ENCODE peak calls at places on chromosomes 1 and 21, in seven cellular contexts. B is activated T-cell treated with anti-CD3 and anti-CD28 coated beads, Interleukin-2, amount 50 U/mL, for 4 hours; G is sciatic nerve; X is fibroblast of lung; I is NCI-H2081 treated with DMSO at 0.1 percent for 48 hours; L is cortex of kidney; M is hepatocyte. V is an unnamed sample.
A peak's percentile ranks its signal among the peaks of the same experiment; 100 is the strongest.

GRCh38 chr1:109254621-109255096 is 5.3 kb downstream of the CELSR2 start:
- DNase-seq in B (no peak), G (no peak), X (no peak), I (no peak), L (no peak), M (no peak), V (no peak)

GRCh38 chr1:203299180-203299579 is 6.1 kb upstream of the BTG2 start:
- DNase-seq in B (no peak), G (no peak), X (no peak), I (no peak), L (no peak), M (no peak), V (no peak)

GRCh38 chr1:33301273-33301984 is 19.5 kb downstream of the A3GALT2 start:
- DNase-seq in B (no peak), G (peak; percentile 60), X (no peak), I (no peak), L (no peak), M (no peak), V (no peak)

GRCh38 chr1:229266832-229267500 is 3.9 kb upstream of the RAB4A start:
- DNase-seq in B (no peak), G (no peak), X (no peak), I (no peak), L (no peak), M (no peak), V (no peak)

GRCh38 chr1:8169364-8170058 is 143.4 kb upstream of the ERRFI1 start:
- DNase-seq in B (no peak), G (peak; percentile 72), X (peak; percentile 96), I (peak; percentile 69), L (no peak), M (peak; percentile 95), V (peak; percentile 36)

GRCh38 chr1:64161347-64162080 is 41.9 kb upstream of the UBE2U start:
- DNase-seq in B (no peak), G (no peak), X (peak; percentile 90), I (no peak), L (no peak), M (no peak), V (no peak)

GRCh38 chr1:145874646-145875045 is 11.0 kb downstream of the ANKRD35 start:
- DNase-seq in B (no peak), G (no peak), X (no peak), I (no peak), L (no peak), M (no peak), V (no peak)

GRCh38 chr1:111907321-111907720 is 82.1 kb downstream of the KCND3 start:
- DNase-seq in B (no peak), G (no peak), X (no peak), I (no peak), L (no peak), M (no peak), V (no peak)

GRCh38 chr1:9181990-9182783 is 52.4 kb upstream of the H6PD start:
- DNase-seq in B (no peak), G (peak; percentile 78), X (peak; percentile 45), I (no peak), L (no peak), M (peak; percentile 81), V (no peak)

GRCh38 chr1:43185021-43185420 is 12.9 kb downstream of the CFAP57 start:
- DNase-seq in B (no peak), G (no peak), X (no peak), I (no peak), L (no peak), M (no peak), V (no peak)

GRCh38 chr21:45303111-45303615 is 15.5 kb upstream of the POFUT2 start:
- DNase-seq in B (no peak), G (peak; percentile 59), X (no peak), I (no peak), L (no peak), M (no peak), V (no peak)

GRCh38 chr1:209041936-209042335 is 541.6 kb upstream of the CAMK1G start:
- DNase-seq in B (no peak), G (no peak), X (peak; percentile 51), I (no peak), L (no peak), M (no peak), V (no peak)

GRCh38 chr1:16006010-16006409 is 2.0 kb downstream of the SRARP start:
- DNase-seq in B (no peak), G (no peak), X (no peak), I (no peak), L (no peak), M (no peak), V (no peak)

GRCh38 chr1:31694069-31694909 is 9.5 kb downstream of the COL16A1 start:
- DNase-seq in B (no peak), G (no peak), X (no peak), I (no peak), L (no peak), M (no peak), V (no peak)

GRCh38 chr1:53766766-53767409 is 27.9 kb upstream of the GLIS1 start:
- DNase-seq in B (no peak), G (no peak), X (peak; percentile 61), I (no peak), L (no peak), M (no peak), V (no peak)

GRCh38 chr1:83897516-83897915 is 101.4 kb downstream of the TTLL7 start:
- DNase-seq in B (no peak), G (no peak), X (no peak), I (no peak), L (no peak), M (no peak), V (no peak)

V was measured in NCI-H1436 treated with DMSO at 0.1 percent for 48 hours.